ENCODE peak calls at places on chromosomes 1 and 21, in six cellular contexts. B, N, P, Y, H and D are unnamed samples.

GRCh38 chr1:186008920-186009737 is 274.9 kb downstream of the HMCN1 start:
- DNase-seq in B (no peak), Y (no peak), N (no peak), P (no peak), H (no peak), D (no peak)

GRCh38 chr1:89815040-89815439 is 5.8 kb upstream of the LRRC8D start:
- DNase-seq in N (no peak), B (no peak), H (no peak), P (no peak), Y (no peak), D (no peak)

GRCh38 chr1:235617808-235618207 is 31.8 kb downstream of the GNG4 start:
- DNase-seq in H (no peak), B (no peak), N (peak; percentile 17), P (no peak), Y (no peak), D (peak; percentile 41)

GRCh38 chr1:192878249-192878648 is 69.4 kb downstream of the RGS2 start:
- DNase-seq in Y (no peak), P (no peak), B (no peak), H (no peak), N (no peak), D (peak; percentile 17)

GRCh38 chr1:54364613-54365012 is 41.6 kb downstream of the SSBP3 start:
- DNase-seq in B (no peak), Y (no peak), N (no peak), P (no peak), H (no peak), D (no peak)

GRCh38 chr1:43348343-43348808 is 10.4 kb upstream of the CDC20 start:
- DNase-seq in H (no peak), P (peak; percentile 84), N (peak; percentile 63), B (no peak), Y (no peak), D (no peak)

GRCh38 chr1:207084701-207085180 is 3.9 kb upstream of the C4BPB start:
- DNase-seq in H (no peak), P (peak; percentile 55), Y (peak; percentile 50), N (peak; percentile 68), B (peak; percentile 39), D (peak; percentile 70)

GRCh38 chr1:166920561-166921475 is 44.8 kb upstream of the TADA1 start:
- DNase-seq in B (no peak), N (peak; percentile 45), H (peak; percentile 60), P (no peak), Y (peak; percentile 72), D (no peak)

GRCh38 chr1:204268101-204268500 is 54.3 kb upstream of the GOLT1A start:
- DNase-seq in Y (no peak), P (peak; percentile 33), H (peak; percentile 56), N (peak; percentile 39), B (no peak), D (no peak)

GRCh38 chr1:173052681-173053196 is 2.0 kb upstream of the TNFSF18 start:
- DNase-seq in B (no peak), N (peak; percentile 80), H (no peak), Y (no peak), P (no peak), D (no peak)

GRCh38 chr1:157968503-157968902 is 24.9 kb upstream of the KIRREL1 start:
- DNase-seq in B (no peak), N (peak; percentile 98), P (no peak), Y (no peak), H (no peak), D (no peak)

GRCh38 chr21:14376854-14377253 is 6.1 kb downstream of the HSPA13 start:
- DNase-seq in H (no peak), N (no peak), B (no peak), P (no peak), Y (no peak), D (no peak)

GRCh38 chr21:32626633-32627196 is 14.5 kb upstream of the CFAP298 start:
- DNase-seq in H (no peak), B (no peak), Y (no peak), P (no peak), N (peak; percentile 7), D (peak; percentile 17)

GRCh38 chr1:55559111-55559510 is 343.9 kb upstream of the USP24 start:
- DNase-seq in P (no peak), N (peak; percentile 69), B (no peak), H (no peak), Y (no peak), D (no peak)

GRCh38 chr1:159949123-159949522 is 3.7 kb upstream of the IGSF9 start:
- DNase-seq in H (no peak), P (no peak), Y (no peak), N (peak; percentile 19), B (no peak), D (no peak)

GRCh38 chr1:152440635-152441471 is 26.8 kb upstream of the CRNN start:
- DNase-seq in B (peak; percentile 63), P (peak; percentile 33), Y (peak; percentile 6), N (peak; percentile 79), H (peak; percentile 75), D (peak; percentile 18)

GRCh38 chr1:189350983-189351616 is 1126.6 kb downstream of the BRINP3 start:
- DNase-seq in H (no peak), Y (no peak), P (no peak), N (no peak), B (no peak), D (no peak)

GRCh38 chr1:92587445-92587844 is 100.7 kb upstream of the GFI1 start:
- DNase-seq in Y (no peak), N (no peak), B (no peak), H (no peak), P (no peak), D (no peak)

GRCh38 chr21:41142051-41142795 is 25.7 kb upstream of the BACE2 start:
- DNase-seq in N (peak; percentile 98), B (no peak), P (no peak), Y (no peak), H (no peak), D (peak; percentile 43)

GRCh38 chr1:202069670-202070069 is 53.0 kb upstream of the GPR37L1 start:
- DNase-seq in N (no peak), B (no peak), Y (no peak), H (no peak), P (peak; percentile 15), D (no peak)

GRCh38 chr21:17454315-17455027 is 58.4 kb upstream of the CXADR start:
- DNase-seq in B (peak; percentile 65), H (no peak), Y (peak; percentile 79), P (no peak), N (peak; percentile 94), D (peak; percentile 72)

GRCh38 chr1:47767741-47768100 is 229.5 kb downstream of the TRABD2B start:
- DNase-seq in H (no peak), P (no peak), Y (no peak), B (no peak), N (no peak), D (no peak)

GRCh38 chr21:35578350-35578782 is 482.0 kb downstream of the SETD4 start:
- DNase-seq in Y (no peak), P (no peak), H (no peak), B (peak; percentile 23), N (peak; percentile 63), D (peak; percentile 67)

GRCh38 chr1:231691618-231692259 is 65.1 kb downstream of the DISC1 start:
- DNase-seq in Y (peak; percentile 57), B (peak; percentile 73), P (no peak), N (peak; percentile 39), H (no peak), D (no peak)

GRCh38 chr1:198492872-198493271 is 47.6 kb downstream of the ATP6V1G3 start:
- DNase-seq in N (peak; percentile 12), B (peak; percentile 58), P (no peak), H (no peak), Y (no peak), D (peak; percentile 55)

GRCh38 chr1:45304311-45305081 is 22.2 kb upstream of the HPDL start:
- DNase-seq in B (no peak), Y (no peak), H (peak; percentile 68), N (peak; percentile 70), P (no peak), D (no peak)

GRCh38 chr21:25688284-25689035 is 46.2 kb downstream of the ATP5PF start:
- DNase-seq in Y (no peak), H (no peak), N (no peak), P (no peak), B (no peak), D (no peak)

GRCh38 chr1:200665851-200666250 is 3.9 kb downstream of the DDX59 start:
- DNase-seq in H (no peak), B (no peak), N (no peak), P (no peak), Y (no peak), D (no peak)

GRCh38 chr1:39898648-39899603 is 2.8 kb downstream of the MYCL start:
- DNase-seq in H (no peak), N (no peak), P (peak; percentile 94), B (no peak), Y (peak; percentile 77), D (peak; percentile 27)

GRCh38 chr1:112312315-112312714 is 83.7 kb upstream of the CTTNBP2NL start:
- DNase-seq in Y (no peak), B (no peak), P (no peak), N (no peak), H (no peak), D (no peak)

GRCh38 chr1:183757061-183757460 is 47.9 kb upstream of the RGL1 start:
- DNase-seq in P (no peak), H (no peak), B (peak; percentile 35), N (peak; percentile 88), Y (no peak), D (peak; percentile 68)

GRCh38 chr1:11761988-11762406 is at the start of gene C1orf167:
- DNase-seq in Y (peak; percentile 71), P (no peak), H (no peak), B (no peak), N (no peak), D (no peak)

GRCh38 chr1:11779715-11780379 is 17.9 kb downstream of the C1orf167 start:
- DNase-seq in Y (no peak), N (no peak), H (no peak), P (no peak), B (no peak), D (no peak)

GRCh38 chr1:6465461-6466005 is 440 bp downstream of the TNFRSF25 start:
- DNase-seq in B (no peak), Y (no peak), N (no peak), H (no peak), P (no peak), D (no peak)

GRCh38 chr21:27840273-27840672 is 873.4 kb upstream of the ADAMTS5 start:
- DNase-seq in N (no peak), Y (no peak), P (no peak), B (no peak), H (no peak), D (no peak)

GRCh38 chr21:16789636-16790035 is 723.2 kb upstream of the CXADR start:
- DNase-seq in H (no peak), Y (no peak), P (no peak), N (no peak), B (no peak), D (no peak)

GRCh38 chr1:81660286-81660685 is 140.4 kb upstream of the ADGRL2 start:
- DNase-seq in Y (no peak), B (no peak), H (no peak), N (peak; percentile 9), P (no peak), D (no peak)